ENCODE peak calls at places on chromosomes 5 and 9, in four cellular contexts. B is Caco-2, E is GM06990, D is right lobe of liver. L is an unnamed sample.

GRCh38 chr5:114924784-114925183 is 244.9 kb downstream of the TRIM36 start:
- DNase-seq in B (no peak), E (no peak), D (no peak), L (no peak)

GRCh38 chr9:34102796-34103195 is 23.7 kb downstream of the DCAF12 start:
- DNase-seq in B (no peak), E (no peak), D (no peak), L (no peak)

GRCh38 chr9:121686930-121687541 is 35.6 kb downstream of the DAB2IP start:
- DNase-seq in B (peak), E (peak), D (peak), L (peak)

GRCh38 chr9:124503713-124504529 is 3.3 kb downstream of the NR5A1 start:
- DNase-seq in B (no peak), E (no peak), D (no peak), L (no peak)

GRCh38 chr5:169696621-169697517 is 59.8 kb downstream of the DOCK2 start:
- DNase-seq in B (no peak), E (no peak), D (no peak), L (no peak)

GRCh38 chr9:121860213-121860612 is 208.8 kb downstream of the DAB2IP start:
- DNase-seq in B (no peak), E (no peak), D (no peak), L (no peak)

GRCh38 chr9:90249094-90249493 is 393.5 kb downstream of the DIRAS2 start:
- DNase-seq in B (no peak), E (no peak), D (no peak), L (no peak)

GRCh38 chr5:55816342-55816741 is 34.8 kb upstream of the IL31RA start:
- DNase-seq in B (no peak), E (no peak), D (no peak), L (no peak)

GRCh38 chr9:121023064-121023463 is 27.0 kb downstream of the C5 start:
- DNase-seq in B (no peak), E (no peak), D (no peak), L (no peak)

GRCh38 chr5:154058055-154059038 is 19.6 kb downstream of the MFAP3 start:
- DNase-seq in B (no peak), E (peak), D (no peak), L (no peak)

GRCh38 chr5:73104326-73104725 is 16.0 kb upstream of the TMEM171 start:
- DNase-seq in B (no peak), E (no peak), D (no peak), L (no peak)

GRCh38 chr5:219492-219891 is 1.4 kb downstream of the SDHA start:
- DNase-seq in B (no peak), E (no peak), D (no peak), L (no peak)

DNA sequence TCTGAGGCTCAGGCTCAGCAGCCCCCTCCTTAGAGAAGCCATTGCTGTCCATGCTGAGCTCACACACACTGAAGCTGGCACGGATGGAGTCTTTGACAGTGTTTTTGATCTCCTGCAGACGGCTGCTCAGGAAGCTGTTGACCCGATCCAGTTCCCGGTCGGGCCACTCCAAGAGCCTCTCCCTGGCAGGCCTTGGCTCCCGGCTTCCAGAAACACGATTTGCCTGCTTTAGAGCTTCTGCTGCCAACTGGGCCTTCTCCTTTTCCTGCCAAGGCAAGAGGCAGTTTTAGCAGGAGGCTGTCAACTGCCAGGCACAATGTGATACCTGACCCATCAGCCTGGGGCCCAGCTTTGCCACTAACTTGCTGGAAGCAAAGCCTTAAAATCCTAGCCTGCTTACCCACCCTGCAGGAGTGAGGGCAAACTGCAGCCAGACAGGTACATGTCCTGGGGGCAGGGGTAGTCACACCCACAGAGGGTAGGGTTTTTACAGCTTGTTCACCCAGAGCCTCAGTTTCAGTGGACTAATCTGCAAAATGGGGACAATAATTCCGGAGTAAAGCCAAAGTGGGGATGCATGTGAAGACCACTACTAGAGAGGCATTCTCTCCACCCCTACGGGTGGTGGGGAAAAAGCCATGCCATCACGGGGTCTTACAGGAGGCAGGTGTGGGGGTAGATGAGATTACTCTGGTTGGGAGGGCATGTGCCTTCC is 8.3 kb upstream of the DDX41 start:
- DNase-seq in B (peak), E (no peak), D (no peak), L (no peak)
- TF ChIP-seq CTCF in B (no peak), E (no peak), D (no peak), L (no peak)

GRCh38 chr9:91824151-91824550 is 125.9 kb downstream of the ROR2 start:
- DNase-seq in B (no peak), E (no peak), D (no peak), L (no peak)

GRCh38 chr9:91820126-91820750 is 129.8 kb downstream of the ROR2 start:
- DNase-seq in B (no peak), E (no peak), D (no peak), L (no peak)

GRCh38 chr9:91818647-91819403 is 131.2 kb downstream of the ROR2 start:
- DNase-seq in B (no peak), E (no peak), D (no peak), L (no peak)

GRCh38 chr9:91818226-91818587 is 131.8 kb downstream of the ROR2 start:
- DNase-seq in B (no peak), E (no peak), D (no peak), L (no peak)

DNA sequence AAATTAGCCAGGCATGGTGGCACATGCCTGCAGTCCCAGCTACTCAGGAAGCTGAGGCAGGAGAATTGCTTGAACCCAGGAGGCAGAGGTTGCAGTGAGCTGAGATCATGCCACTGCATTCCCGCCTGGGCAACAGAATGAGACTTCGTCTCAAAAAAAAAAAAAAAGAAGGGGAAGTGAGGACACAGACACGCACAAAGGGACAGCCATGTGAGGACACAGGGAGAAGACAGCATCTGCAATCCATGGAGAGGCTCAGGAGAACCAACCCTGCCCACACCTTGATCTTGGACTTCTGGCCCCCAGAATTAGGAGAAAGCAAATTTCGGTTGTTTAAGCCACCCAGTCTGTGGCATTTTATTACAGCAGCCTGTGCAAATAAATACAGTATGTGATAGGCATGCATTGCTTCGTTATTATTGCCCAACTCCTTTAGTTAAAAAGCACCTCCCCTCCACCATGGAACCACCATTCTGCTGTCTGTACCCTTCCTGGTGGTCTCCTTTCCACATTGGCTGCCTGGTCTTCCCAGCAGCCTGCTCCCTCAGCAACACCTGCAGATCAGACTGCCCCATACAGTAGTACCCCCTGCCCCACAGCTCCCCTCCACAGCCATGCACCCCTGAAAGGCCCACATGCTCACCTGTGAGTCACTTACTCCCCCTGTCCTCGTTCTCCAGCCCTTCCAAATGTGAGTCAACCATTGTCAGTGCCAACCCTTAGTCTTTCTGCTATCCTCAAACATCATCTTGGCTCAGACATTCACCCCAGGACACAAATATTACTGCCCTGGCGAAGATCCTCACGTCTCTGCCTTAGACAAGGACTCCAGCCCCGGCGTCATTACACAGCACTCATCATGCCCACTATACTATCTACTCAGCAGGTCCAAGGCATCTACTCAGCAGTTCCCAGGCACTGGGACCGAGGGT is 128.8 kb downstream of the ROR2 start:
- DNase-seq in B (no peak), E (no peak), D (no peak), L (no peak)
- TF ChIP-seq CTCF in B (no peak), E (no peak), D (no peak), L (no peak)

GRCh38 chr5:37519304-37519703 is 140.2 kb downstream of the WDR70 start:
- DNase-seq in B (no peak), E (no peak), D (no peak), L (no peak)

GRCh38 chr5:37519807-37520206 is 140.7 kb downstream of the WDR70 start:
- DNase-seq in B (no peak), E (no peak), D (no peak), L (no peak)

GRCh38 chr5:37517686-37518085 is 138.6 kb downstream of the WDR70 start:
- DNase-seq in B (no peak), E (no peak), D (no peak), L (no peak)

GRCh38 chr5:37520811-37521210 is 141.7 kb downstream of the WDR70 start:
- DNase-seq in B (no peak), E (no peak), D (no peak), L (no peak)

DNA sequence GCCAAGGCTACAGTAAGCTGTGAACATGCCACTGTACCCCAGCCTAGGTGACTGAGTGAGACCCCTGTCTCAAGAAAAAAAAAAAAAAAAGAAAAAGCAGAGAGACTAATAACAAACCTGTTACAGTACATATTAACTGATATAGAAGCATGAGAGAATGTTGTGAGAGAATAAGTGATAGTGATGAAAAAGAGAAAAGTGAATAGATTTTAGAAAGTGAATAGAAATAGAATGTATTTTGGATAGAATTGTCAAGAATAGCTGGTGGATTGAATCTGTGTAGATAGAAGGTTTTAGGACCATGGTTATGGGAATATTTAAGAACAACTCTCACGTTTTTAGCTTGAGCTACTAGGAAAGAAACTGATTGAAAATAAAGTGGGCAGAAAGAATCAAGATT is 135.8 kb downstream of the WDR70 start:
- DNase-seq in B (no peak), E (no peak), D (no peak), L (no peak)
- TF ChIP-seq CTCF in B (no peak), E (no peak), D (no peak), L (no peak)

GRCh38 chr9:36164989-36165388 is 4.2 kb upstream of the CCIN start:
- DNase-seq in B (no peak), E (no peak), D (no peak), L (no peak)

GRCh38 chr9:36166150-36166927 is 2.8 kb upstream of the CCIN start:
- DNase-seq in B (peak), E (peak), D (peak), L (peak)

GRCh38 chr9:36163840-36164175 is 5.4 kb upstream of the CCIN start:
- DNase-seq in B (no peak), E (no peak), D (no peak), L (no peak)

GRCh38 chr9:36164361-36164760 is 4.8 kb upstream of the CCIN start:
- DNase-seq in B (no peak), E (no peak), D (no peak), L (no peak)

GRCh38 chr9:36165766-36166149 is 3.4 kb upstream of the CCIN start:
- DNase-seq in B (no peak), E (no peak), D (no peak), L (no peak)
- TF ChIP-seq CTCF in B (no peak), E (no peak), D (no peak), L (no peak)

DNA sequence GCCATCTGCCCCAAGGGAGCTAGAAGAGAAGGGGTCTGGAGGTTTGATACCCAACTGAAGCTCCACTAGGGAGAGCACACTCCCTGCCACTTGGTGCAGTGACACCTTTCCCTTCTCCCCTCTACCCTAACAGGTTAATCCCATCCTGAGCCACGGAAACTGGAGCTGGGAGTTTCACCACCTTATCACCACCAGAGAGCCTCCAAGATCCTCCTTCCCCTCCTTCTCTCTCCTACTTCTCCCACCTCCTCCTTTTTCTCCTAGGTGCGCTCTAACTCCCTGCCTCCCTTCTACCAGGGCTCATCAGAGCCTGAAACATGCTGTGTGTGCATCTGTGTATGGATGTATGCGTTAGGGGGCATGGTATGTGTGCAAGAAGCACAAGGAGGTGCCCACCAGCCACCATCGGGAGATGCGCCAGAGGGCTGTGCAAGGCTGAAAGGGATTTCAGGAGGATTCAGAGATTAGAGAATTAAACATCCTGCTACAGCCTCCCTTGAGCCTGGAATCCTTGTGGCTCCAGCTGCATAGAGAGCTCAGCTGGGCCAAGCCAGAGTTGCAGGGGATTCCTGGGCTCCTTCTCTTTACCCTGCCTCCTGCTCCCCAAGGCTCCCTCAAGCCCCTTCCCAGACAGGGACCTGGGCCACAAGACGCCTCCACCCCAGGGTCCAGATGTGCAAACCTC is 89.8 kb downstream of the PCDH1 start:
- DNase-seq in B (no peak), E (no peak), D (no peak), L (no peak)
- TF ChIP-seq CTCF in B (no peak), E (no peak), D (no peak), L (no peak)

GRCh38 chr5:66519626-66520025 is 76.6 kb upstream of the MAST4 start:
- DNase-seq in B (no peak), E (no peak), D (no peak), L (no peak)

GRCh38 chr5:66520854-66521253 is 75.3 kb upstream of the MAST4 start:
- DNase-seq in B (no peak), E (no peak), D (no peak), L (no peak)

GRCh38 chr5:66517361-66517760 is 78.8 kb upstream of the MAST4 start:
- DNase-seq in B (no peak), E (no peak), D (no peak), L (no peak)

GRCh38 chr5:66518052-66518451 is 78.1 kb upstream of the MAST4 start:
- DNase-seq in B (no peak), E (no peak), D (no peak), L (no peak)

DNA sequence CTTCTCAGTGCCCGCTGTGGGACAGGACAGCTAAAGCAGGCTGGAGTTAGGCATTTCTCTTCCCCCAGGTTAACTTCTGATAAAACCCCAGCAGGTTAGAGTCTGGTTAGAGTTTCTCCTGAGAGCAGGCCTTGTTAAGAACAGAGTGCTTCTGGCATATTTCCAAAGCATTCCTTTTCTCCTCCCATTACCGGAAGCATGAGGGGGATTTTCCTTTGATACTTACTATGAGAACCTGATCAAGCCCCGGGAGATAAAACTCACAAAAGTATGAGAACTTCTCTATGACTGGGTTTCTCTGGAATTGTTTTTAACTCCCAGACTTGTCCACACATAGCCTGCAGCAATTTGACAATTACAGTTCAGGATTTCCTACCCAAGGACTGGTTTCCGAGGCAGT is 77.4 kb upstream of the MAST4 start:
- DNase-seq in B (no peak), E (no peak), D (no peak), L (no peak)
- TF ChIP-seq CTCF in B (no peak), E (no peak), D (no peak), L (no peak)

DNA sequence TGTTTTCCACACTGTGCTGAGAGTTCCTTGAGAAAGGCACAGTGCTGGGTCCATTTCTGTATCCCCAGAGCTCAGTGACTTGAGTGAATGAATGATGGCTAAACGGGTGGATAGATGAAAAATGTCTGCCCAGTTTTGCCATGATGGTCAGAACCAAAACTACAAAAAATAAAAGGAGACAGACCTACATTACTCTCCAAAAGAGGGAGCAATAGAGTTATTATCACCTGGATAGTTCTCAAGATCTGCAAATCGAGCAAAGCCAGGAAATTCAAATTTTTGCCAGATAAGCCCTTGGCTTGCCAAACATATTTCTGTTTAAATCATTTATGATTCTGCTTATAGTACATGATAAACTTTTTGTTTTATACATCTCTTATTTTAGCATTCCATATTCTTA is 214.2 kb upstream of the ZNF462 start:
- DNase-seq in B (no peak), E (no peak), D (no peak), L (no peak)
- TF ChIP-seq CTCF in B (peak), E (no peak), D (no peak), L (peak)